ENCODE peak calls at places on chromosome 12, in five cellular contexts. O is GM12878, M is tibial artery, D is breast epithelium, V is aorta. U is an unnamed sample. For H3K4me1, the result is how much of the 10 kb centered on the place peaks cover.

GRCh38 chr12:46219892-46220655 is 48.8 kb downstream of the SLC38A1 start:
- DNase-seq in O (no peak), M (no peak), D (no peak), V (no peak), U (peak)

GRCh38 chr12:111964935-111965334 is 48.0 kb downstream of the TMEM116 start:
- DNase-seq in O (no peak), M (no peak), D (no peak), V (no peak), U (no peak)

GRCh38 chr12:5391638-5392037 is 40.3 kb upstream of the NTF3 start:
- DNase-seq in O (no peak), M (no peak), D (no peak), V (no peak), U (no peak)

GRCh38 chr12:43453761-43454160 is 98.2 kb downstream of the ADAMTS20 start:
- DNase-seq in O (no peak), M (no peak), D (no peak), V (no peak), U (no peak)

GRCh38 chr12:30046376-30046775 is 262.6 kb upstream of the TMTC1 start:
- DNase-seq in O (no peak), M (no peak), D (no peak), V (no peak), U (no peak)

GRCh38 chr12:1936406-1937320 is 18.2 kb upstream of the CACNA2D4 start:
- DNase-seq in O (no peak), M (peak), D (peak), V (peak), U (peak)

GRCh38 chr12:53207042-53207441 is at the start of gene ITGB7:
- DNase-seq in O (peak), M (peak), D (no peak), V (peak), U (peak)

GRCh38 chr12:75933136-75933535 is 98.4 kb downstream of the PHLDA1 start:
- DNase-seq in O (no peak), M (no peak), D (no peak), V (no peak), U (no peak)

GRCh38 chr12:101414533-101415119 is 7.1 kb upstream of the ARL1 start:
- DNase-seq in O (peak), M (no peak), D (no peak), V (no peak), U (no peak)

DNA sequence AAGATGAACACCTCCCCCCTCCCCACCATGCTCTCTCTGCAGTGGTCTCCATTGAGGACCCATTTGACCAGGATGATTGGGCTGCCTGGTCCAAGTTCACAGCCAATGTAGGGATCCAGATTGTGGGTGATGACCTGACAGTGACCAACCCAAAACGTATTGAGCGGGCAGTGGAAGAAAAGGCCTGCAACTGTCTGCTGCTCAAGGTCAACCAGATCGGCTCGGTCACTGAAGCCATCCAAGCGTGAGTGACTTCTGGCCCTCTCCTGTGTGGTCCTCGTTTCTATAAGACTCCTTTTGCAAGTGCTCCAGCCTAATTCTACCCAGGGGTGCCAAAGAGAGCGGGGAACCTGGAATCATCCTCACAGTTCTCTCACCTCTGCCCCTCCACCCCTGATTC is 6.2 kb upstream of the ATN1 start:
- DNase-seq in O (no peak), M (peak), D (no peak), V (peak), U (no peak)
- H3K4me1 ChIP-seq in O (under half), M (under half), D (under half), V (under half), U (under half)

DNA sequence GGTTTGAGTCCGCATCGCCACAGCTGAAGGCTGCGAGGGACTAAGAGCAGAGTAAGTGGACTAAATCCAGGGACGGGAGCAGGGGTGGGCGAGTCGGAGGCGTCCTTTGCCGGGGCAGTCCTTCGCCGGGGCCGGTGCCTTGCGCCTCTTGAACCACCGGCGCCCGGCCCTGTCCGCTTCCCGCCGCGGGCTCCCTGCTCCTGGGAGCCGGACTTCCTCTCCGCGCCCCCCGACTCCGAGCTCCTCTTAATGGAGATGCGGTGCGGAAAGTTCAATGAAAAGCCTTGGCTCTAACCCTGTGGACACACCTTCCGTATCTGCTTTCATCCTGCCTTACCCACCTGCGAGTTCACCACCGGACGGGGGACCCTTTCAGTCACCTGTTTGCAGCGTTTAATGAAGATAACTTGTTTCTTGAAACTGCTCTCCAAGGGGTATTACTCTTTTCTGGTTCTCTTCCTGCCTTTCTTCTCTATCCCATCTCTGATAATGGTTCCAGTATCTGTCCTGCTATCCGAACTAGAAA is 453 bp downstream of the FGFR1OP2 start:
- DNase-seq in O (no peak), M (no peak), D (no peak), V (peak), U (no peak)
- H3K4me1 ChIP-seq in O (under half), M (half or more), D (under half), V (under half), U (under half)

DNA sequence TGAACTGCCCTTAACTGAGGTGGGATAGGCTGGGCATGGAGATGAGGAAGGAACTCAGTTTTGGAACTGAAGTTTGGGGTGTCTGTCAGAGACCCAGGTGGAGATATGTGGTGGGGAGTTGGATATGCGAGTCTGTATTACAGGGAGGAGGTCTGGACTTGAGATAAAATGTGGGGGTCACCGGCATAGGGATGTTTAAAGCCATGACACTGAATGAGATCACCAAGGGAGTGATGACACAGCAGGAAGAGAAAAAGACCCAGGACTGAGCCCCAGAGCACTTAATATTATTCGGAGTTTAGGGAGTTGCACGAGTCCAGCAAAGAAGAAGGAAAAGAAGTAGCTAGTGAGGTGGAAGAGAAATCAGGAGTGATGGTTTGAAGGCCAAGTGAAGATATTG is 4.0 kb upstream of the OASL start:
- DNase-seq in O (no peak), M (no peak), D (no peak), V (no peak), U (no peak)
- H3K4me1 ChIP-seq in O (under half), M (under half), D (under half), V (under half), U (under half)

GRCh38 chr12:129772463-129773169 is 131.2 kb downstream of the TMEM132D start:
- DNase-seq in O (no peak), M (no peak), D (no peak), V (no peak), U (no peak)
- H3K4me1 ChIP-seq in O (under half), M (under half), D (under half), V (under half), U (under half)

GRCh38 chr12:79944565-79944964 is 9.7 kb upstream of the PPP1R12A start:
- DNase-seq in O (no peak), M (no peak), D (no peak), V (no peak), U (no peak)

GRCh38 chr12:79954037-79954436 is 19.1 kb upstream of the PPP1R12A start:
- DNase-seq in O (no peak), M (no peak), D (no peak), V (no peak), U (no peak)

GRCh38 chr12:79945455-79945854 is 10.6 kb upstream of the PPP1R12A start:
- DNase-seq in O (no peak), M (no peak), D (no peak), V (no peak), U (no peak)

DNA sequence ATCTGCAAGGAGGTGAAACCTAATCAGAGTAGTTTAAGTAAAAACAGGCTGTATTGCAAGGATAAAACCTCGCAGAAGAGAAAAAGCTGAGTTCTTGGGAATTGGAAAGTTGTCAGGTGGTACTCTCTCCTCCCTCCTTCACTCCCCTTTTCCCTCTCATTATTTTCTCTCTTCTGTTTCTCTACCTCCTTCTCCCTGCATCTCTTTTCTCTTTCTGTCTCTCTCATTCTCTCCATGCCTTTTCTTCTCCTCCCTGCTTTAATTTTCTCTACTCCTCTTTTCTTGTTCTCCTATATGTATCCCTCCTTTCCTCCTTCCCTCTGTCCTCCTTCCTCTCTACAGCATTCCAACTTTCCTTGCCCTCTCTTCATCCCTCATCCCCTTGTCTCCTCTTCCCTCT is 14.2 kb upstream of the PPP1R12A start:
- DNase-seq in O (no peak), M (no peak), D (no peak), V (no peak), U (no peak)
- H3K4me1 ChIP-seq in O (under half), M (under half), D (under half), V (under half), U (under half)

GRCh38 chr12:50509009-50509663 is 4.4 kb downstream of the DIP2B start:
- DNase-seq in O (no peak), M (no peak), D (no peak), V (no peak), U (no peak)
- H3K4me1 ChIP-seq in O (under half), M (under half), D (under half), V (under half), U (under half)

GRCh38 chr12:62738611-62739010 is 196.3 kb downstream of the PPM1H start:
- DNase-seq in O (no peak), M (no peak), D (no peak), V (no peak), U (no peak)
- H3K4me1 ChIP-seq in O (under half), M (under half), D (under half), V (under half), U (under half)

GRCh38 chr12:6868211-6869048 is 1.1 kb downstream of the TPI1 start:
- DNase-seq in O (no peak), M (no peak), D (no peak), V (no peak), U (no peak)

GRCh38 chr12:6871052-6871957 is 1.8 kb downstream of the SPSB2 start:
- DNase-seq in O (no peak), M (no peak), D (no peak), V (no peak), U (peak)

GRCh38 chr12:6872073-6873048 is 742 bp downstream of the SPSB2 start:
- DNase-seq in O (peak), M (peak), D (peak), V (peak), U (peak)

GRCh38 chr12:6869049-6870021 is 2.0 kb downstream of the TPI1 start:
- DNase-seq in O (peak), M (peak), D (peak), V (peak), U (peak)

GRCh38 chr12:6873094-6874006 is at the start of gene SPSB2:
- DNase-seq in O (peak), M (peak), D (peak), V (peak), U (peak)
- H3K4me1 ChIP-seq in O (under half), M (under half), D (under half), V (under half), U (under half)

U was measured in mucosa of descending colon.